ENCODE peak calls at places on chromosomes 5 and 9, in seven cellular contexts. T, F, M, X, B, P and Y are unnamed samples.

GRCh38 chr5:159456722-159457462 is 126.6 kb upstream of the IL12B start:
- DNase-seq in M (no peak), X (no peak), T (no peak), B (no peak), P (no peak), F (peak; percentile 49), Y (no peak)

GRCh38 chr5:32916648-32917047 is 205.5 kb downstream of the NPR3 start:
- DNase-seq in F (no peak), B (no peak), T (no peak), X (no peak), P (no peak), M (no peak), Y (no peak)

GRCh38 chr9:96345551-96345950 is 38.0 kb downstream of the SLC35D2 start:
- DNase-seq in X (no peak), B (no peak), F (no peak), T (no peak), P (no peak), M (no peak), Y (no peak)

GRCh38 chr9:135163023-135163780 is 75.7 kb downstream of the OLFM1 start:
- DNase-seq in B (no peak), X (no peak), P (no peak), T (no peak), F (no peak), M (no peak), Y (no peak)

GRCh38 chr9:76866689-76867088 is 39.2 kb downstream of the PRUNE2 start:
- DNase-seq in P (peak; percentile 70), B (no peak), F (no peak), T (no peak), X (no peak), M (no peak), Y (no peak)

GRCh38 chr5:73321757-73322452 is 126.7 kb downstream of the FOXD1 start:
- DNase-seq in M (no peak), F (no peak), B (no peak), T (no peak), P (no peak), X (no peak), Y (no peak)

GRCh38 chr5:473344-474192 is 30.6 kb downstream of the EXOC3 start:
- DNase-seq in P (no peak), F (no peak), X (no peak), T (peak; percentile 74), B (no peak), M (peak; percentile 46), Y (peak; percentile 59)

GRCh38 chr9:110089681-110090370 is 118.1 kb downstream of the C9orf152 start:
- DNase-seq in B (no peak), T (no peak), M (no peak), P (no peak), F (no peak), X (no peak), Y (no peak)

GRCh38 chr5:96180684-96181083 is 219.0 kb upstream of the ELL2 start:
- DNase-seq in F (no peak), B (no peak), P (no peak), M (no peak), T (no peak), X (no peak), Y (no peak)

GRCh38 chr5:10678236-10678635 is 82.8 kb downstream of the DAP start:
- DNase-seq in T (no peak), B (no peak), X (peak; percentile 80), P (no peak), M (no peak), F (no peak), Y (no peak)

GRCh38 chr9:129170229-129170628 is 7.8 kb downstream of the IER5L start:
- DNase-seq in M (no peak), X (no peak), B (no peak), F (no peak), T (no peak), P (no peak), Y (no peak)

GRCh38 chr5:56319281-56320242 is 86.4 kb upstream of the ANKRD55 start:
- DNase-seq in F (peak; percentile 94), B (no peak), T (peak; percentile 69), X (no peak), P (peak; percentile 74), M (peak; percentile 28), Y (no peak)

GRCh38 chr9:91541744-91542143 is 118.1 kb upstream of the NFIL3 start:
- DNase-seq in B (no peak), M (no peak), X (no peak), F (no peak), T (no peak), P (no peak), Y (no peak)

GRCh38 chr5:28488752-28489151 is 1450.4 kb upstream of the CDH9 start:
- DNase-seq in B (no peak), M (no peak), X (no peak), P (no peak), F (no peak), T (no peak), Y (no peak)

GRCh38 chr9:128067898-128068655 is at the start of gene SLC25A25:
- DNase-seq in M (peak; percentile 100), P (peak; percentile 100), T (peak; percentile 100), F (peak; percentile 99), X (peak; percentile 100), B (peak; percentile 98), Y (peak; percentile 100)

GRCh38 chr9:128068656-128069221 is 707 bp downstream of the SLC25A25 start:
- DNase-seq in X (no peak), M (peak; percentile 59), F (no peak), P (no peak), B (no peak), T (no peak), Y (no peak)

GRCh38 chr9:128065907-128066712 is 1.0 kb downstream of the NAIF1 start:
- DNase-seq in M (peak; percentile 63), P (peak; percentile 67), B (no peak), F (no peak), T (peak; percentile 76), X (no peak), Y (no peak)

GRCh38 chr9:128067622-128067897 is 440 bp upstream of the NAIF1 start:
- DNase-seq in M (no peak), F (no peak), B (no peak), X (no peak), P (no peak), T (no peak), Y (no peak)

DNA sequence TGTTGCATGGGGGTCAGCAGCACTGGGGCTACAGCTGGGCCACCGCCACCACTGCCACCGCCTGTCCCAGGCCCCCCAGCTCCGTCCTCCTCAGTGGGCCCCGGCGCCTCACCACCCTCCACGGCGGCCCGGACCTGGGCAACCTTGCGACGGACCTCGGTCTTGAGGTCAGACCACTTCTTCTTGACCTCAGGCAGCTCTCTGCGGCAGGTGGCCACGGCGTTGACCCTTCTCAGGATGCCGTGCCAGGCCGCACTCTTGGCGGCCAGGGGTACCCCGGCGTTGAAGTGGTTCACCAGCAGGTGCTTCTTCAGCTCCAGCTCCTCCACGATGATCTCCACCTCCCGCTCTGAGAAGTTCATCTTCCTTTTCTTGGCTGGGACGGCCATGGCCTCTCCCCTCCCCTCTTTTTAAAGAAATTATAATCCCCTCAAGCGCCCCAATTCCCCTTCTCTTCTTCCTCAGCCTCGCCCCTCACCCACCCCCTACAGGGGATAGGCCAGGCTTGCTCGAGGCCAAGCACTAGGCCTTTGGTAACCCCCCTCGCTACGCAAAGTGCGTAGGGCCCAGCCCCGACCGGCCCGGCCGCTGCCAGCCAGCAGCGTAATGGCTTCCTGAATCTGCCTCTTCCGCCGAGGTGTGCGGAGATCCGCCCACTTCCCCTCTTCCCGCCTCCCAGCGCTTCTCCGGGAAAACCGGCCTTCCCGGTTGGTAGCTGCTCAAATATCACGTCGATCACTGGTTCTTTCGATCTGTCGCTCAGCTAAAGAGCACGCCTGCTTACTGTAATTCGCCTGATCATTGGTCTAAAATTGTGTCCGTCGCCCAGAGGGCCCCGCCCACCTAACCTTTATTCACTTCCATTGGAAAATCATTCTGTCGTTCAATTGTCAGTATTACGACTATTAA is at the start of gene NAIF1:
- DNase-seq in B (peak; percentile 88), X (peak; percentile 99), P (peak; percentile 99), T (peak; percentile 99), F (peak; percentile 99), M (peak; percentile 98), Y (peak; percentile 98)
- TF ChIP-seq POLR2A in B (no peak), X (peak; percentile 54), P (peak; percentile 59), T (no peak), F (peak; percentile 47), M (peak; percentile 30), Y (no peak)

GRCh38 chr9:114587345-114588149 is at the start of gene ATP6V1G1:
- DNase-seq in M (peak; percentile 100), P (peak; percentile 100), B (peak; percentile 98), X (peak; percentile 99), T (peak; percentile 100), F (peak; percentile 99), Y (peak; percentile 100)
- TF ChIP-seq CTCF in M (peak; percentile 27), P (peak; percentile 27), B (peak; percentile 42), X (no peak), T (no peak), F (no peak), Y (no peak)

GRCh38 chr9:127890053-127890452 is 9.3 kb downstream of the ST6GALNAC6 start:
- DNase-seq in B (no peak), P (no peak), X (no peak), M (no peak), T (no peak), F (no peak), Y (no peak)

GRCh38 chr9:127886401-127886972 is 9.0 kb upstream of the AK1 start:
- DNase-seq in P (peak; percentile 13), B (no peak), F (no peak), X (no peak), M (peak; percentile 21), T (no peak), Y (no peak)

GRCh38 chr9:127885508-127886281 is 8.2 kb upstream of the AK1 start:
- DNase-seq in F (no peak), T (no peak), M (peak; percentile 18), X (no peak), B (no peak), P (peak; percentile 15), Y (no peak)

GRCh38 chr9:127884976-127885490 is 7.6 kb upstream of the AK1 start:
- DNase-seq in B (no peak), T (no peak), X (no peak), F (no peak), P (peak; percentile 13), M (no peak), Y (no peak)

DNA sequence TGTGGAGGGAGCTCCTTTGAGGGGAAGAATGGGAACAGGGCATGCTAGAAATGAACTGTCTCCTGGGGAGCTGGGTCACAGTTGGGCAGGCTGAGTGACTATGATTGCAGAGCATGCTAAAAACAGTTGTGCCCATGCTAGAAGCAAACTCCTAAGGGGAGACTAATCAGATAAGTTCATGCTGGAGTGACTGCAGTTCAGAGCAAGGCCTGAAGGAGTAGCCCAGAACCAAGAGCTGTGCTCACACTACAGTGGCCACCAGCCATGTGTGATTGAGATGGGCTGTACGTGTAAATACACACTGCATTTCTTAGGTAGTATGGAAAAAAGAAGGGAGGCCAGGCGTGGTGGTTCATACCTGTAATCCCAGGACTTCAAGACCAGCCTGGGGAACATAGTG is 10.3 kb upstream of the AK1 start:
- DNase-seq in B (no peak), M (no peak), T (no peak), F (no peak), X (no peak), P (no peak), Y (no peak)
- TF ChIP-seq POLR2A in B (no peak), M (no peak), T (no peak), F (no peak), X (no peak), P (no peak), Y (no peak)

DNA sequence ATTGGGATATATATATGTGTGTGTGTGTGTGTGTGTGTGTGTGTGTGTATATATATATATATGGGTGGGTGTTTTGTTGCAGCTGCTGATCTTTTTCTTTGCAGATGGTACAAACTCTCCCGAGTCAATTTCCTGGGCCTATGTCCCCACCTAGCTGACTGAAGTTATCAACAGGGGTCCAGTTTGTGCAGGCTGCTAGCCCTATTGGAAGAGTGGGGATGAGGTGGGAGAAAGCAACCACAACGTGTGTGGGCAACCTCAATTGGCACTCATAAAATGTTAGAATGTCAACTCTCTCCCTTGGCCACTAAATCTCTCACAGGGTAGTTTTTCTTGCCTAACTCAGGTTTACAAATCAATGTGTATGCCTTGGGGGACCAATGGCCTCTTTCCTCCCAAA is 5.6 kb downstream of the NR4A3 start:
- DNase-seq in X (no peak), M (no peak), T (no peak), P (no peak), B (no peak), F (no peak), Y (no peak)
- TF ChIP-seq CTCF in X (no peak), M (no peak), T (no peak), P (no peak), B (no peak), F (no peak), Y (no peak)